ENCODE peak calls at places on chromosome 20, in seven cellular contexts. One of them, this sample, is unnamed.

GRCh38 chr20:60254901-60255411 is 296.7 kb downstream of the CDH26 start:
- DNase-seq in AG10803: peak; percentile 65
- DNase-seq in BE2C: peak; percentile 26
- DNase-seq in cardiac fibroblast: peak; percentile 4
- DNase-seq in D721Med: no peak
- DNase-seq in stomach: no peak
- DNase-seq in GM13976: no peak
- DNase-seq in this sample: no peak

GRCh38 chr20:41394081-41394480 is 27.5 kb upstream of the EMILIN3 start:
- DNase-seq in AG10803: no peak
- DNase-seq in D721Med: no peak
- DNase-seq in stomach: no peak
- DNase-seq in GM13976: no peak
- DNase-seq in cardiac fibroblast: no peak
- DNase-seq in BE2C: no peak
- DNase-seq in this sample: no peak

GRCh38 chr20:9409981-9410380 is 104.4 kb upstream of the LAMP5 start:
- DNase-seq in D721Med: no peak
- DNase-seq in GM13976: no peak
- DNase-seq in cardiac fibroblast: peak; percentile 28
- DNase-seq in AG10803: peak; percentile 76
- DNase-seq in BE2C: no peak
- DNase-seq in stomach: no peak
- DNase-seq in this sample: no peak

GRCh38 chr20:11457476-11457875 is 460.2 kb upstream of the BTBD3 start:
- DNase-seq in D721Med: no peak
- DNase-seq in AG10803: peak; percentile 56
- DNase-seq in BE2C: no peak
- DNase-seq in GM13976: no peak
- DNase-seq in stomach: no peak
- DNase-seq in cardiac fibroblast: peak; percentile 12
- DNase-seq in this sample: no peak

GRCh38 chr20:40090236-40090635 is 598.8 kb downstream of the MAFB start:
- DNase-seq in cardiac fibroblast: no peak
- DNase-seq in GM13976: no peak
- DNase-seq in stomach: no peak
- DNase-seq in D721Med: no peak
- DNase-seq in AG10803: no peak
- DNase-seq in BE2C: no peak
- DNase-seq in this sample: no peak

GRCh38 chr20:5313916-5314315 is 2.8 kb downstream of the PROKR2 start:
- DNase-seq in BE2C: no peak
- DNase-seq in AG10803: no peak
- DNase-seq in GM13976: no peak
- DNase-seq in D721Med: no peak
- DNase-seq in cardiac fibroblast: no peak
- DNase-seq in stomach: no peak
- DNase-seq in this sample: no peak

GRCh38 chr20:33848391-33848790 is 37.2 kb downstream of the CHMP4B start:
- DNase-seq in AG10803: no peak
- DNase-seq in BE2C: no peak
- DNase-seq in stomach: no peak
- DNase-seq in GM13976: no peak
- DNase-seq in D721Med: no peak
- DNase-seq in cardiac fibroblast: no peak
- DNase-seq in this sample: no peak

GRCh38 chr20:32792316-32792715 is 27.4 kb upstream of the MAPRE1 start:
- DNase-seq in AG10803: peak; percentile 16
- DNase-seq in stomach: no peak
- DNase-seq in BE2C: no peak
- DNase-seq in GM13976: peak; percentile 86
- DNase-seq in D721Med: no peak
- DNase-seq in cardiac fibroblast: peak; percentile 45
- DNase-seq in this sample: no peak

GRCh38 chr20:62860391-62860923 is 1.2 kb downstream of the TCFL5 start:
- DNase-seq in stomach: no peak
- DNase-seq in BE2C: no peak
- DNase-seq in cardiac fibroblast: peak; percentile 56
- DNase-seq in D721Med: no peak
- DNase-seq in AG10803: peak; percentile 40
- DNase-seq in GM13976: no peak
- DNase-seq in this sample: no peak

GRCh38 chr20:34754611-34755010 is 50.5 kb downstream of the TP53INP2 start:
- DNase-seq in stomach: no peak
- DNase-seq in BE2C: no peak
- DNase-seq in AG10803: no peak
- DNase-seq in GM13976: no peak
- DNase-seq in D721Med: no peak
- DNase-seq in cardiac fibroblast: no peak
- DNase-seq in this sample: no peak

GRCh38 chr20:16147221-16147620 is 426.0 kb downstream of the KIF16B start:
- DNase-seq in stomach: no peak
- DNase-seq in D721Med: no peak
- DNase-seq in AG10803: no peak
- DNase-seq in cardiac fibroblast: no peak
- DNase-seq in BE2C: no peak
- DNase-seq in GM13976: no peak
- DNase-seq in this sample: no peak

GRCh38 chr20:15378151-15378550 is 1040.7 kb upstream of the FLRT3 start:
- DNase-seq in D721Med: no peak
- DNase-seq in GM13976: no peak
- DNase-seq in stomach: no peak
- DNase-seq in BE2C: no peak
- DNase-seq in AG10803: no peak
- DNase-seq in cardiac fibroblast: no peak
- DNase-seq in this sample: no peak

GRCh38 chr20:33649201-33649631 is 12.9 kb upstream of the C20orf144 start:
- DNase-seq in cardiac fibroblast: no peak
- DNase-seq in BE2C: peak; percentile 58
- DNase-seq in D721Med: no peak
- DNase-seq in GM13976: no peak
- DNase-seq in AG10803: peak; percentile 64
- DNase-seq in stomach: peak; percentile 71
- DNase-seq in this sample: no peak

GRCh38 chr20:57585466-57586213 is 24.7 kb downstream of the PCK1 start:
- DNase-seq in stomach: no peak
- DNase-seq in GM13976: no peak
- DNase-seq in cardiac fibroblast: no peak
- DNase-seq in AG10803: no peak
- DNase-seq in D721Med: no peak
- DNase-seq in BE2C: no peak
- DNase-seq in this sample: no peak

GRCh38 chr20:9838378-9839295 is at the start of gene PAK5:
- DNase-seq in D721Med: peak; percentile 30
- DNase-seq in BE2C: peak; percentile 92
- DNase-seq in AG10803: peak; percentile 0
- DNase-seq in cardiac fibroblast: peak; percentile 10
- DNase-seq in stomach: peak; percentile 79
- DNase-seq in GM13976: no peak
- DNase-seq in this sample: peak; percentile 82

GRCh38 chr20:6075428-6076219 is 21.8 kb upstream of the LRRN4 start:
- DNase-seq in D721Med: no peak
- DNase-seq in AG10803: peak; percentile 62
- DNase-seq in BE2C: no peak
- DNase-seq in stomach: no peak
- DNase-seq in GM13976: no peak
- DNase-seq in cardiac fibroblast: peak; percentile 57
- DNase-seq in this sample: no peak

GRCh38 chr20:59643616-59644061 is 39.3 kb downstream of the PHACTR3 start:
- DNase-seq in stomach: peak; percentile 20
- DNase-seq in BE2C: no peak
- DNase-seq in cardiac fibroblast: no peak
- DNase-seq in D721Med: no peak
- DNase-seq in GM13976: no peak
- DNase-seq in AG10803: no peak
- DNase-seq in this sample: no peak

GRCh38 chr20:24157213-24157612 is 168.6 kb upstream of the GGTLC1 start:
- DNase-seq in D721Med: no peak
- DNase-seq in cardiac fibroblast: no peak
- DNase-seq in stomach: no peak
- DNase-seq in GM13976: no peak
- DNase-seq in AG10803: no peak
- DNase-seq in BE2C: no peak
- DNase-seq in this sample: no peak

GRCh38 chr20:62861732-62862336 is at the start of gene TCFL5:
- DNase-seq in GM13976: peak; percentile 99
- DNase-seq in AG10803: peak; percentile 79
- DNase-seq in BE2C: peak; percentile 92
- DNase-seq in D721Med: no peak
- DNase-seq in cardiac fibroblast: peak; percentile 93
- DNase-seq in stomach: peak; percentile 93
- DNase-seq in this sample: peak; percentile 97

GRCh38 chr20:41356951-41357350 is 9.7 kb downstream of the EMILIN3 start:
- DNase-seq in D721Med: no peak
- DNase-seq in stomach: no peak
- DNase-seq in cardiac fibroblast: no peak
- DNase-seq in BE2C: no peak
- DNase-seq in GM13976: no peak
- DNase-seq in AG10803: no peak
- DNase-seq in this sample: no peak

GRCh38 chr20:57435498-57436222 is 44.5 kb downstream of the RBM38 start:
- DNase-seq in BE2C: peak; percentile 58
- DNase-seq in cardiac fibroblast: peak; percentile 52
- DNase-seq in stomach: peak; percentile 82
- DNase-seq in AG10803: peak; percentile 46
- DNase-seq in GM13976: no peak
- DNase-seq in D721Med: no peak
- DNase-seq in this sample: no peak

GRCh38 chr20:32470940-32471339 is 112.8 kb downstream of the ASXL1 start:
- DNase-seq in stomach: no peak
- DNase-seq in GM13976: no peak
- DNase-seq in D721Med: no peak
- DNase-seq in cardiac fibroblast: no peak
- DNase-seq in BE2C: no peak
- DNase-seq in AG10803: no peak
- DNase-seq in this sample: no peak

GRCh38 chr20:6588296-6588695 is 179.2 kb upstream of the BMP2 start:
- DNase-seq in cardiac fibroblast: peak; percentile 56
- DNase-seq in AG10803: no peak
- DNase-seq in GM13976: no peak
- DNase-seq in stomach: peak; percentile 40
- DNase-seq in D721Med: no peak
- DNase-seq in BE2C: no peak
- DNase-seq in this sample: no peak

GRCh38 chr20:44911264-44911921 is 1.5 kb downstream of the PABPC1L start:
- DNase-seq in cardiac fibroblast: peak; percentile 71
- DNase-seq in D721Med: no peak
- DNase-seq in stomach: peak; percentile 67
- DNase-seq in AG10803: peak; percentile 29
- DNase-seq in GM13976: peak; percentile 74
- DNase-seq in BE2C: peak; percentile 73
- DNase-seq in this sample: peak; percentile 80
- TF ChIP-seq CTCF in cardiac fibroblast: peak; percentile 43
- TF ChIP-seq CTCF in D721Med: peak; percentile 23
- TF ChIP-seq CTCF in stomach: peak; percentile 21
- TF ChIP-seq CTCF in AG10803: peak; percentile 34
- TF ChIP-seq CTCF in GM13976: peak; percentile 33
- TF ChIP-seq CTCF in BE2C: peak; percentile 67
- TF ChIP-seq CTCF in this sample: peak; percentile 51

GRCh38 chr20:25220021-25220730 is 24.7 kb downstream of the ENTPD6 start:
- DNase-seq in BE2C: peak; percentile 40
- DNase-seq in AG10803: no peak
- DNase-seq in cardiac fibroblast: no peak
- DNase-seq in stomach: no peak
- DNase-seq in D721Med: no peak
- DNase-seq in GM13976: no peak
- DNase-seq in this sample: no peak
- TF ChIP-seq CTCF in BE2C: peak; percentile 46
- TF ChIP-seq CTCF in AG10803: peak; percentile 26
- TF ChIP-seq CTCF in cardiac fibroblast: peak; percentile 25
- TF ChIP-seq CTCF in stomach: no peak
- TF ChIP-seq CTCF in D721Med: peak; percentile 28
- TF ChIP-seq CTCF in GM13976: no peak
- TF ChIP-seq CTCF in this sample: peak; percentile 48

GRCh38 chr20:63956664-63957003 is 418 bp upstream of the UCKL1 start:
- DNase-seq in BE2C: no peak
- DNase-seq in stomach: no peak
- DNase-seq in D721Med: no peak
- DNase-seq in cardiac fibroblast: no peak
- DNase-seq in GM13976: no peak
- DNase-seq in AG10803: no peak
- DNase-seq in this sample: no peak

GRCh38 chr20:63958471-63958870 is 2.3 kb upstream of the UCKL1 start:
- DNase-seq in BE2C: no peak
- DNase-seq in AG10803: no peak
- DNase-seq in GM13976: no peak
- DNase-seq in D721Med: no peak
- DNase-seq in stomach: no peak
- DNase-seq in cardiac fibroblast: no peak
- DNase-seq in this sample: no peak

GRCh38 chr20:63955846-63956663 is at the start of gene UCKL1:
- DNase-seq in D721Med: peak; percentile 94
- DNase-seq in cardiac fibroblast: peak; percentile 94
- DNase-seq in AG10803: peak; percentile 91
- DNase-seq in stomach: peak; percentile 94
- DNase-seq in BE2C: peak; percentile 95
- DNase-seq in GM13976: peak; percentile 93
- DNase-seq in this sample: peak; percentile 87

GRCh38 chr20:63957690-63958441 is 1.6 kb upstream of the UCKL1 start:
- DNase-seq in GM13976: no peak
- DNase-seq in cardiac fibroblast: peak; percentile 64
- DNase-seq in D721Med: no peak
- DNase-seq in AG10803: no peak
- DNase-seq in stomach: peak; percentile 71
- DNase-seq in BE2C: peak; percentile 63
- DNase-seq in this sample: no peak

DNA sequence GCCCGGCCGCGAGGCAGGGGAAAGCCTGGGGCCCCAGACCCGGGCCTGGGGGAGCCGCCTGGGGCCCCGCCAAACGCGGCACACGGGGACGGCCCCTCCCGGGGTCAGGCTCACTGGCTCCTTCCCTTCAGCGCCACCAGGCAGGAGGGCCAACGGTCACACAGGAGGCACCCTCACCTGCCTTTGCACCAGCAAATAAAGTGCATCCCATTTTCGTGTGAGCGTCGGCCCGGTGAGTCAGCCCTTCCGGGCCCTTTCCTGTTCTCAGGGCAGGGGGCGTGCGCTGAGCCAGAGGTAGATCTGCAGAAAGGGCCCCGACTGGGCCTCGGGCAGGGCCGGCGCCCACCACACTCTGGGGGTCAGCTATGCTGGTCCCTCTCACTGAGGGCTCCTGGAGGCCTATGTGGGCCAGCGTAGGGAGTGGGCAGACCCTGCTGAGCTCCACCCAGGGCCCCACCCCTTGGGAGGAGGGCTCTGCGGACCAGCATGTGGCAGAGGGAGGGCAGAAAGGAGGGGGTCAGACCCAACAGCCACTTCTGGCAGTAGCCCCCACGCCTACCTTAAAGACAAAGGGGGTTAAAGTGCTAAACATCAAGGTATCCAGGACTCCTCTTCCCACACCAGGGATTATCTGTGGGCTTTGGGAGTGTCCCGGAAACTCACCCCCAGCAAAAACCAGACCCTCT is 931 bp upstream of the UCKL1 start:
- DNase-seq in D721Med: peak; percentile 94
- DNase-seq in AG10803: peak; percentile 56
- DNase-seq in cardiac fibroblast: peak; percentile 75
- DNase-seq in stomach: peak; percentile 71
- DNase-seq in BE2C: peak; percentile 87
- DNase-seq in GM13976: peak; percentile 81
- DNase-seq in this sample: peak; percentile 53
- TF ChIP-seq CTCF in D721Med: no peak
- TF ChIP-seq CTCF in AG10803: no peak
- TF ChIP-seq CTCF in cardiac fibroblast: peak; percentile 22
- TF ChIP-seq CTCF in stomach: no peak
- TF ChIP-seq CTCF in BE2C: no peak
- TF ChIP-seq CTCF in GM13976: no peak
- TF ChIP-seq CTCF in this sample: no peak

GRCh38 chr20:51811514-51811913 is 9.2 kb upstream of the SALL4 start:
- DNase-seq in stomach: no peak
- DNase-seq in AG10803: no peak
- DNase-seq in GM13976: no peak
- DNase-seq in cardiac fibroblast: no peak
- DNase-seq in D721Med: no peak
- DNase-seq in BE2C: no peak
- DNase-seq in this sample: no peak
- TF ChIP-seq CTCF in stomach: no peak
- TF ChIP-seq CTCF in AG10803: no peak
- TF ChIP-seq CTCF in GM13976: no peak
- TF ChIP-seq CTCF in cardiac fibroblast: no peak
- TF ChIP-seq CTCF in D721Med: no peak
- TF ChIP-seq CTCF in BE2C: no peak
- TF ChIP-seq CTCF in this sample: no peak

This sample was measured in endothelial cell.